ENCODE peak calls at places on chromosome 1, in four cellular contexts. L is GM23338, N is K562, I is lung. B is an unnamed sample. For H3K4me1, the result is how much of the 10 kb centered on the place peaks cover.

GRCh38 chr1:182446033-182446669 is 3.8 kb upstream of the RGSL1 start:
- DNase-seq in N (peak), I (no peak), L (peak), B (peak)

GRCh38 chr1:112735752-112736151 is 20.6 kb upstream of the PPM1J start:
- DNase-seq in I (no peak), N (no peak), L (no peak), B (peak)

GRCh38 chr1:14738235-14738634 is 139.8 kb downstream of the KAZN start:
- DNase-seq in N (no peak), I (no peak), L (no peak), B (no peak)

GRCh38 chr1:29981586-29982239 is 741.7 kb downstream of the MATN1 start:
- DNase-seq in I (peak), N (no peak), L (peak), B (no peak)

GRCh38 chr1:205017036-205017435 is 26.0 kb upstream of the CNTN2 start:
- DNase-seq in I (no peak), L (no peak), N (no peak), B (no peak)

GRCh38 chr1:179591592-179592580 is at the start of gene TDRD5:
- DNase-seq in N (no peak), I (no peak), L (peak), B (peak)

GRCh38 chr1:31639543-31639942 is 5.1 kb downstream of the PEF1 start:
- DNase-seq in L (no peak), I (no peak), N (no peak), B (peak)

GRCh38 chr1:15902882-15903281 is 55.4 kb downstream of the SPEN start:
- DNase-seq in L (no peak), I (no peak), N (no peak), B (peak)

GRCh38 chr1:5367306-5367705 is 624.9 kb downstream of the NPHP4 start:
- DNase-seq in I (no peak), L (no peak), N (no peak), B (no peak)

GRCh38 chr1:211684791-211685190 is 9.4 kb upstream of the NEK2 start:
- DNase-seq in N (no peak), L (no peak), I (no peak), B (no peak)

GRCh38 chr1:173887627-173888026 is 19.4 kb downstream of the ZBTB37 start:
- DNase-seq in L (no peak), I (no peak), N (no peak), B (no peak)

GRCh38 chr1:173884701-173885100 is 16.5 kb downstream of the ZBTB37 start:
- DNase-seq in L (no peak), N (no peak), I (no peak), B (no peak)

GRCh38 chr1:173888749-173889148 is 20.6 kb downstream of the ZBTB37 start:
- DNase-seq in N (no peak), L (peak), I (no peak), B (no peak)

GRCh38 chr1:173889885-173890284 is 21.7 kb downstream of the ZBTB37 start:
- DNase-seq in L (no peak), I (no peak), N (no peak), B (no peak)

DNA sequence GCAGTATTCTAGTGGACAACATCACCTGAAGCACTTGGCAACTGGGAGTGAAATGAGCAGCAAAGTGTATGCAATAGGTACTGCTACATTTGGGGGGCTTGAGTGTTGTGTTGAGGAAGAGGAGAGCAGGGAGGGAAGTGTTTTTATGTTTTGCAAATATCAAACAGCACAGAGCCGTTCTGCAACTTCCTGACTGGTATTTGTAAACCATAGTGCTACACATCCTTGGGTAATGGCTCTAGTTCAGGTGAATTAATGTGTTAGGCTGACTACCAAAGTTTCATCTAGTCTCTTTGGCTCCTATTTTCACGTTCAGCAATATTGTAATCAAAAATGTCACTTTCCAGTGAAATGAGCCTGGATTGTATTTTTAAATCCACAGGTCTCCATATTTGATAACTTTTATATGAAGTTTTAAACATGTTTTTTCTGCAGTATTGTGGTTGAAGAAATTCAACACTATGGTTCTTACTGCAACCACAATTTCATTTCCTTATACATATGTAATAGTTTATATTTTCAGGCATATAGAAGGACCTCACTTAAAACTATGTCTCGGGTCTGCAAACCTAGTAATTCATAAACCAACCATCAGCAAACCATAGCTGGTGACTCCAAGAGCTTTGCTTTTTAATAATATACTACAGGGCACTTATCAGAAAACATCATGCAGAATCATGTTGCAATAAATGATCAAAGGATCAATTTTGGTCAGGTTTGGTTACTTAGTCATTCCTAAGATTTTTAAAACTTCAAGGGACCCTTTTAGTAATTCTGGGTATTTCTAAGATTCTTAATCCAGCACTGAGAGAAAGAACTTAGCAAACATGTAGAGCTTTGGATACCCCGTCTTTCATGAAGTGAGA is 18.8 kb downstream of the ZBTB37 start:
- DNase-seq in I (no peak), N (no peak), L (no peak), B (no peak)
- H3K4me1 ChIP-seq in I (under half), N (under half), L (under half), B (under half)

GRCh38 chr1:226125831-226126230 is 60.7 kb downstream of the ACBD3 start:
- DNase-seq in I (no peak), L (no peak), N (no peak), B (no peak)
- H3K27ac ChIP-seq in I (no peak), L (no peak), N (no peak), B (no peak)

GRCh38 chr1:172382406-172382805 is 38.1 kb upstream of the C1orf105 start:
- DNase-seq in I (no peak), N (no peak), L (no peak), B (no peak)
- H3K4me1 ChIP-seq in I (under half), N (under half), L (under half), B (under half)

DNA sequence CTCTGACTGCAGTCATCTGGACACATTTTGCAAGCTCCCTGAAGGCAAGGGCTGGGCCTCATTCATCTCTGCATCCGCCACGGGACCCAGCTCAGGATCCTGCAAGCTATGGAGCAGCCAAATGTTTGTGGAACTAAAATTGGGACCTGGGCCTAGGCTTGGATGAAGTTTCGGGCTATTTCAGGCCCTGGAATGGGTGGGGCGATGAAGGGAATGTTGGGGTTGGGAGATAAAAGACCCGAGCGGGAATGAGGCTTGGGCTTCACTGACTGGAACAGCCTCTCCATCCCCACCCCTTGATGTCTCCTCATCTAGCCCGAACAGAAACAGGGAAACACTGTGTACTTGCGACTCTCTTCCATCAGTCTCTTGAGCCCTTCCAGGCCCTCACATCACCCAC is 7.3 kb upstream of the AHCYL1 start:
- DNase-seq in I (no peak), L (no peak), N (no peak), B (no peak)
- H3K27ac ChIP-seq in I (no peak), L (no peak), N (no peak), B (no peak)